ENCODE peak calls at places on chromosomes 2 and 18, in six cellular contexts. C is SK-N-SH, K is K562, Q is H1, B is HepG2, Y is GM12878. M is an unnamed sample. For H3K4me1, the result is how much of the 10 kb centered on the place peaks cover.

GRCh38 chr2:73279852-73280251 is 4.4 kb downstream of the FBXO41 start:
- DNase-seq in K (no peak), Y (no peak), Q (no peak), B (no peak), C (no peak), M (no peak)

GRCh38 chr2:88601302-88601701 is 26.0 kb downstream of the EIF2AK3 start:
- DNase-seq in Q (no peak), Y (no peak), B (no peak), C (peak), K (no peak), M (no peak)

GRCh38 chr2:5969301-5969700 is 277.1 kb downstream of the SOX11 start:
- DNase-seq in K (no peak), C (no peak), Q (no peak), Y (no peak), B (no peak), M (no peak)

GRCh38 chr2:229475753-229476152 is 204.7 kb upstream of the PID1 start:
- DNase-seq in Y (no peak), K (no peak), C (no peak), Q (no peak), B (no peak), M (no peak)

GRCh38 chr18:42559292-42559691 is 556.2 kb downstream of the RIT2 start:
- DNase-seq in C (no peak), Y (no peak), Q (no peak), K (no peak), B (no peak), M (no peak)

GRCh38 chr18:3248670-3249359 is 1.2 kb downstream of the MYL12A start:
- DNase-seq in C (no peak), Y (no peak), Q (no peak), K (peak), B (peak), M (no peak)

GRCh38 chr2:48905696-48906095 is 150.2 kb upstream of the LHCGR start:
- DNase-seq in K (no peak), C (no peak), Q (no peak), B (no peak), Y (no peak), M (no peak)

GRCh38 chr2:169868951-169869350 is 41.7 kb downstream of the UBR3 start:
- DNase-seq in Q (no peak), C (no peak), Y (no peak), B (no peak), K (no peak), M (no peak)

GRCh38 chr2:231187736-231188505 is 10.5 kb upstream of the ARMC9 start:
- DNase-seq in Y (no peak), B (peak), Q (no peak), K (no peak), C (peak), M (no peak)

GRCh38 chr2:80258793-80259192 is 45.8 kb downstream of the LRRTM1 start:
- DNase-seq in Q (no peak), Y (no peak), C (no peak), K (no peak), B (no peak), M (no peak)

GRCh38 chr2:197867630-197868029 is 63.2 kb downstream of the PLCL1 start:
- DNase-seq in Y (no peak), Q (no peak), K (no peak), B (no peak), C (no peak), M (no peak)

GRCh38 chr2:8432712-8433336 is 249.0 kb upstream of the ID2 start:
- DNase-seq in K (no peak), B (no peak), C (no peak), Y (no peak), Q (no peak), M (no peak)

GRCh38 chr18:32875625-32876024 is 102.8 kb upstream of the KLHL14 start:
- DNase-seq in K (no peak), Q (no peak), C (no peak), Y (no peak), B (no peak), M (no peak)

GRCh38 chr2:62297642-62298010 is 101.7 kb downstream of the B3GNT2 start:
- DNase-seq in Y (no peak), C (no peak), B (peak), Q (no peak), K (peak), M (no peak)

GRCh38 chr2:132621131-132621875 is 48.7 kb downstream of the LYPD1 start:
- DNase-seq in K (no peak), B (no peak), Q (no peak), Y (no peak), C (no peak), M (no peak)

GRCh38 chr2:28382755-28383154 is 9.9 kb upstream of the FOSL2 start:
- DNase-seq in Q (no peak), C (no peak), Y (no peak), K (no peak), B (no peak), M (no peak)

GRCh38 chr2:233418761-233419625 is 64.7 kb downstream of the DGKD start:
- DNase-seq in C (no peak), B (no peak), Y (peak), K (no peak), Q (peak), M (peak)

GRCh38 chr2:206004004-206004693 is 81.8 kb downstream of the INO80D start:
- DNase-seq in C (peak), Y (no peak), K (peak), B (peak), Q (peak), M (peak)

GRCh38 chr18:80200171-80200931 is 47.0 kb downstream of the PARD6G start:
- DNase-seq in Y (no peak), C (no peak), K (no peak), B (peak), Q (peak), M (no peak)

GRCh38 chr2:206936456-206937222 is 2.7 kb upstream of the CPO start:
- DNase-seq in C (peak), B (no peak), K (no peak), Y (no peak), Q (no peak), M (no peak)

GRCh38 chr18:9619545-9619944 is 5.2 kb upstream of the PPP4R1 start:
- DNase-seq in K (no peak), B (no peak), C (no peak), Y (no peak), Q (no peak), M (no peak)

GRCh38 chr2:4635289-4635688 is 931.9 kb downstream of the DCDC2C start:
- DNase-seq in K (no peak), Y (no peak), C (no peak), Q (no peak), B (no peak), M (no peak)

GRCh38 chr2:144515425-144515693 is 4.6 kb downstream of the ZEB2 start:
- DNase-seq in K (no peak), Y (no peak), Q (no peak), B (no peak), C (no peak), M (no peak)

GRCh38 chr18:7601936-7602335 is 34.8 kb downstream of the PTPRM start:
- DNase-seq in Q (no peak), K (no peak), C (no peak), B (no peak), Y (no peak), M (no peak)

GRCh38 chr2:154995332-154995731 is 296.8 kb downstream of the KCNJ3 start:
- DNase-seq in Q (no peak), Y (no peak), C (no peak), K (no peak), B (no peak), M (no peak)

GRCh38 chr2:46134531-46135229 is 162.5 kb upstream of the EPAS1 start:
- DNase-seq in K (peak), Q (no peak), B (no peak), Y (no peak), C (no peak), M (no peak)

GRCh38 chr2:159553727-159554126 is 62.6 kb downstream of the BAZ2B start:
- DNase-seq in B (no peak), C (no peak), Y (no peak), K (no peak), Q (no peak), M (no peak)

GRCh38 chr2:207108440-207108839 is 57.3 kb downstream of the KLF7 start:
- DNase-seq in C (no peak), Y (no peak), K (no peak), B (no peak), Q (no peak), M (no peak)

GRCh38 chr2:111946294-111947114 is 48.1 kb downstream of the MERTK start:
- DNase-seq in Y (no peak), K (no peak), B (peak), Q (no peak), C (no peak), M (peak)

GRCh38 chr18:22609642-22610041 is 191.9 kb upstream of the CTAGE1 start:
- DNase-seq in K (no peak), Y (no peak), B (peak), Q (no peak), C (no peak), M (no peak)

GRCh38 chr2:202185156-202185555 is 53.2 kb downstream of the SUMO1 start:
- DNase-seq in K (no peak), Q (no peak), Y (no peak), B (no peak), C (no peak), M (no peak)

GRCh38 chr2:215664847-215665525 is 229.1 kb upstream of the FN1 start:
- DNase-seq in Y (peak), B (peak), C (no peak), K (no peak), Q (no peak), M (peak)

GRCh38 chr2:42979416-42979869 is 187.1 kb upstream of the HAAO start:
- DNase-seq in C (no peak), Q (no peak), K (no peak), B (peak), Y (no peak), M (no peak)

GRCh38 chr2:182616471-182617393 is 99.3 kb upstream of the DNAJC10 start:
- DNase-seq in Q (no peak), B (peak), K (no peak), Y (no peak), C (no peak), M (no peak)

GRCh38 chr2:12959935-12960334 is 243.2 kb downstream of the TRIB2 start:
- DNase-seq in Y (no peak), B (no peak), C (no peak), K (no peak), Q (no peak), M (no peak)

GRCh38 chr2:191265311-191266170 is 20.3 kb downstream of the MYO1B start:
- DNase-seq in Q (no peak), B (no peak), C (no peak), K (no peak), Y (no peak), M (no peak)

GRCh38 chr2:103525757-103526156 is 763.9 kb downstream of the TMEM182 start:
- DNase-seq in C (no peak), Q (no peak), Y (no peak), K (peak), B (no peak), M (no peak)

GRCh38 chr2:237230355-237230754 is 144.7 kb downstream of the COPS8 start:
- DNase-seq in Q (no peak), B (no peak), K (no peak), Y (no peak), C (no peak), M (no peak)

GRCh38 chr2:237234268-237234667 is 148.6 kb downstream of the COPS8 start:
- DNase-seq in Y (no peak), C (no peak), Q (no peak), K (no peak), B (no peak), M (no peak)

GRCh38 chr2:237229905-237230304 is 144.2 kb downstream of the COPS8 start:
- DNase-seq in C (no peak), Y (no peak), B (no peak), Q (no peak), K (no peak), M (no peak)

GRCh38 chr2:237232166-237232565 is 146.5 kb downstream of the COPS8 start:
- DNase-seq in Y (no peak), Q (no peak), C (no peak), B (no peak), K (no peak), M (no peak)

GRCh38 chr2:237231593-237231992 is 145.9 kb downstream of the COPS8 start:
- DNase-seq in K (no peak), Q (no peak), Y (no peak), B (no peak), C (no peak), M (no peak)
- TF ChIP-seq JUND in K (no peak), Q (no peak), Y (no peak), B (no peak), C (peak), M (no peak)

GRCh38 chr2:58045580-58046334 is 849 bp upstream of the VRK2 start:
- DNase-seq in Q (no peak), B (no peak), C (no peak), K (no peak), Y (no peak), M (no peak)

GRCh38 chr2:58046335-58046584 is 346 bp upstream of the VRK2 start:
- DNase-seq in Y (no peak), B (no peak), K (no peak), C (no peak), Q (no peak), M (no peak)

GRCh38 chr2:58042486-58042970 is 4.1 kb upstream of the VRK2 start:
- DNase-seq in B (peak), K (peak), C (peak), Q (no peak), Y (no peak), M (peak)

GRCh38 chr2:58046585-58047372 is at the start of gene VRK2:
- DNase-seq in Y (peak), C (peak), K (peak), Q (peak), B (peak), M (peak)

GRCh38 chr2:58044145-58044544 is 2.5 kb upstream of the VRK2 start:
- DNase-seq in Q (no peak), B (no peak), K (no peak), Y (no peak), C (no peak), M (no peak)
- H3K4me1 ChIP-seq in Q (under half), B (half or more), K (under half), Y (under half), C (under half), M (under half)

DNA sequence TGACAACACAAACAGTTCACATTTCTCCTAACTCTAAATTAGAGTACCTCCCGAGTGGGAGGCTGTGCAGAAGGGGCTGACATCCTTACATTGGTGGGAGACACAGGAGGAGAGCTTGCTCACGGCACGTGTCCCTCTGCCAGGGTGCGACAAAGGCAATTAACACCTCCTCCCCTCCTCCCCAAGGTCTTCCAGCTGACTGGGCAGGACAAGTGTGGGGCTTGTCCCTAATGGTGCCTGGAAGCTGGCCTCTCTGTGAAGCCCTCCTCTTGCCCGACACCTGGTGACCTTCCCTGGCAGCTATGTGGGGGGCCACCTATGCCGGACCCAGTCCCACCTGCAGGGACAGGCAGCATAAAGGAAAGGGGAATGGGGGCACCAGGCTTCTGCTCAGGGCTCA is 57.0 kb downstream of the FAM168B start:
- DNase-seq in C (no peak), Q (no peak), Y (no peak), K (no peak), B (no peak), M (no peak)
- TF ChIP-seq JUND in C (no peak), Q (no peak), Y (no peak), K (no peak), B (no peak), M (no peak)

GRCh38 chr2:9655441-9656269 is 24.9 kb upstream of the YWHAQ start:
- DNase-seq in K (no peak), C (no peak), Y (peak), Q (no peak), B (no peak), M (no peak)
- H3K4me1 ChIP-seq in K (under half), C (under half), Y (under half), Q (under half), B (under half), M (under half)

DNA sequence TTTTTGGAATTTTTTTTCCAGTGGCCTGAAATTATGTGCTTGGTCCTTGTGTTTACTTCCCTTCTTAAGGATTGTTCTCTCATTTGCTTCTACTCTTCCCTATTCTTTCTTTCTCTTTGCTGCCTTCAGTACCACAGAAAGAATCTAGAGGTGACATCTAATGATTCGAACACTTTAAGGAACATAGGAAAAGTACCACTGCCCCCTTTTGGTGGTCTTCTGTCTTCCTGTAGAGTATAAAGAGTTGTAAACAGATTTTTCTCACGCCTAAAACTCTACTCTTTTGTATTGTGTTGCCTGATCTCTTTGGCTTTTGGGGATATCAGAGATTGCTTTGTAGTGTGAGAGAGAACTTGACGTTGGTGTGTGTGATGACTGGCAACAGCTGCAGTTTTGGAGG is 7.0 kb upstream of the SCTR start:
- DNase-seq in Q (no peak), Y (no peak), C (no peak), K (no peak), B (peak), M (no peak)
- TF ChIP-seq JUND in Q (no peak), Y (no peak), C (no peak), K (no peak), B (no peak), M (no peak)

DNA sequence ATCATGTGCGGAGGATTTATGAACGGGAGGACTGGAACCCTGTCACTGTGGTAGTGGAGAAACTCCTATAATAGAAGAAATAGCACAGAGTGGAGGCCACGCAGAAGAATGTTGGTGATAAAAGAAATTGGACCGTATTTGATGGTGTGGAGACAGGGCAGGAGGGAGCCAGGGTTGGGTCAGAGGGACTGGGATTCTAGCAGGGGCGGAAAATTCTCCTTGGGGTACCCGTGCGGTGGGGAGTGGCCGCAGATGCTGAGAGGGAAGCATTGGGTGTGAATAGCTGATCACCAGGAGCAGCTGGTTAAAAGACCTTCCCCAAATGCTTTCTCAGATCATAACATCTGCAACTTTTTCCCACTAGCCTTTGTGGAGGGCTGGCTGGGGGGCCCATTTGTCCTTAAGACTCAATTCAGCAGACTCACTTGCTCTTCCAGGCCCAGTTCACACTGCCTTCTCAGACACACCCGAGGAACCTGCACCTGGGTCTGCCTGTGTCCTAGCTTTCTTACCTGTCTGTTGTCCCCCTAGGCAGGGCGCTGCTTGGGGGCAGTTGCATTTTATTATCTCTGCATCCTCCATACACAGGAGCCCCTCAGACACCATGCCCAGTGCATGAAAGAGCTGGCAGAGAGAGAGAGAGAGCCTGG is 7.1 kb downstream of the SH3BP4 start:
- DNase-seq in Q (no peak), K (no peak), B (no peak), C (no peak), Y (no peak), M (no peak)
- H3K4me1 ChIP-seq in Q (under half), K (under half), B (half or more), C (under half), Y (under half), M (under half)

DNA sequence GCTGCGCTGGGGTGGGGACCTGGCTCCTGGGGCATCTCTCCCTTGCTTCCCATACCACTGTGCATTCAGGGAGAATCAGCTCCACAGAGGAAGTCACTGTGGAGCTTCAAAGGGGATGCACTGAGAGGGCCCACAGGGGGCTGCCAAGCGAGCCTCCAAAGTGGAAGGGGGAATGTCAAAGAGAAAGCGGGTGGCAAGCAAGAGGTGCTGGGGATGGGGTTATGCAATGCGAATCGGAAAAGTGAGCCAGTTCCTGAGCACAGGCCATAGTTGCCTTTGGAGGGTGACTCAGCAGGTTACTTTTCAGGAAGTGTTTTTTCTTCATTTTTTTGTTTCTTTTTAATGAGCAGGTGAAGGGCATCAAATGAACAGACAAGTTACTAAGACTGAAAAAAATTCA is 17.6 kb downstream of the PMAIP1 start:
- DNase-seq in Q (peak), Y (no peak), B (no peak), K (peak), C (no peak), M (no peak)
- TF ChIP-seq JUND in Q (no peak), Y (no peak), B (no peak), K (no peak), C (peak), M (no peak)

GRCh38 chr18:48159816-48160215 is 229.4 kb upstream of the SMAD2 start:
- DNase-seq in C (no peak), Y (no peak), B (no peak), Q (no peak), K (no peak), M (no peak)

GRCh38 chr18:48160622-48161021 is 230.2 kb upstream of the SMAD2 start:
- DNase-seq in Y (no peak), Q (no peak), C (no peak), B (no peak), K (no peak), M (no peak)

GRCh38 chr18:48157956-48158355 is 227.5 kb upstream of the SMAD2 start:
- DNase-seq in Y (no peak), K (no peak), B (no peak), Q (no peak), C (no peak), M (no peak)

GRCh38 chr18:48161201-48161910 is 230.9 kb upstream of the SMAD2 start:
- DNase-seq in Y (no peak), B (no peak), K (peak), C (peak), Q (peak), M (no peak)

DNA sequence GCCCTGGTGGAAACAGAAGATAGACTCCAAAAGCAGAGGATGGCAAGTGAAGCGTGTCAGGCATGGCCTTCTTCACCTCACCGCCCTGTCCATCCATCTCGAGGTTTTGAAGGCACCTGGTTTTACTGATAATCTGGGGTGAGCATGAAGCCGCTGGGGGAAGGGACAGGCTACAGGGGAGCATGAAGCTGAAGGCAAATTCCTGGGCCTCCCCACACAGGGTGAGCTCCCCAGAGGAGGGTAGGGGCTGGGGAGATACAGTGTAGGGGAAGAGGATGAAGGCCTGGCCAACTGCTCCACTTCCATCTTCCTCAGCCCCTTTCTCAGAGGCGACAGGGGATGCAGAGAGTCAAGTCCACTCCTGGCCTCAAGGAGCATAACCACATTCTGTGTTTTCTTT is 228.3 kb upstream of the SMAD2 start:
- DNase-seq in K (no peak), C (no peak), Y (no peak), Q (no peak), B (no peak), M (no peak)
- H3K4me1 ChIP-seq in K (under half), C (half or more), Y (under half), Q (under half), B (under half), M (under half)